ENCODE peak calls at places on chromosomes 2 and 18, in ten cellular contexts. Q is cardiac fibroblast; E is NCI-H1105; I is stimulated activated CD4-positive, alpha-beta T cell treated with anti-CD3 and anti-CD28 coated beads, Interleukin-1b, Interleukin-23, amount 100 ng/mL, for 1 hour; K is HCEC 1CT; O is GM13976; L is activated CD4-positive, alpha-beta T cell treated with anti-CD3 and anti-CD28 coated beads for 48 hours; A is CD8-positive, alpha-beta T cell; T is activated naive CD8-positive, alpha-beta T cell treated with anti-CD3 and anti-CD28 coated beads for 36 hours; M is iris pigment epithelial cell. U is an unnamed sample.

GRCh38 chr2:134466141-134466540 is 212.3 kb downstream of the MGAT5 start:
- DNase-seq in Q (peak), E (peak), I (no peak), K (peak), O (peak), L (peak), A (peak), T (no peak), M (no peak), U (no peak)

GRCh38 chr2:235599596-235600338 is 105.9 kb downstream of the AGAP1 start:
- DNase-seq in Q (no peak), E (peak), I (no peak), K (no peak), O (no peak), L (no peak), A (no peak), T (no peak), M (no peak), U (no peak)

GRCh38 chr2:119483395-119483753 is 40.9 kb downstream of the SCTR start:
- DNase-seq in Q (no peak), E (no peak), I (no peak), K (no peak), O (no peak), L (no peak), A (no peak), T (no peak), M (no peak), U (no peak)

GRCh38 chr2:85011098-85011497 is 40.1 kb downstream of the KCMF1 start:
- DNase-seq in Q (peak), E (no peak), I (no peak), K (peak), O (no peak), L (no peak), A (no peak), T (no peak), M (no peak), U (no peak)

GRCh38 chr18:45167631-45168225 is 447.5 kb upstream of the SLC14A2 start:
- DNase-seq in Q (peak), E (no peak), I (no peak), K (no peak), O (no peak), L (no peak), A (no peak), T (no peak), M (peak), U (no peak)

GRCh38 chr2:39666489-39667141 is 898 bp downstream of the TMEM178A start:
- DNase-seq in Q (peak), E (no peak), I (no peak), K (no peak), O (peak), L (no peak), A (no peak), T (no peak), M (no peak), U (no peak)

GRCh38 chr2:222825031-222825430 is 35.8 kb upstream of the ACSL3 start:
- DNase-seq in Q (no peak), E (no peak), I (no peak), K (no peak), O (no peak), L (no peak), A (no peak), T (no peak), M (no peak), U (no peak)

GRCh38 chr2:239285932-239286230 is 114.9 kb downstream of the HDAC4 start:
- DNase-seq in Q (no peak), E (no peak), I (no peak), K (no peak), O (no peak), L (no peak), A (no peak), T (no peak), M (no peak), U (no peak)

GRCh38 chr2:77807531-77808215 is 285.5 kb upstream of the LRRTM4 start:
- DNase-seq in Q (no peak), E (no peak), I (no peak), K (no peak), O (no peak), L (no peak), A (no peak), T (no peak), M (peak), U (no peak)

GRCh38 chr2:68362069-68362468 is 3.0 kb upstream of the PLEK start:
- DNase-seq in Q (peak), E (peak), I (peak), K (peak), O (peak), L (peak), A (peak), T (peak), M (peak), U (peak)

GRCh38 chr2:73928995-73929394 is 2.3 kb downstream of the DGUOK start:
- DNase-seq in Q (no peak), E (no peak), I (no peak), K (no peak), O (no peak), L (no peak), A (no peak), T (no peak), M (no peak), U (no peak)

GRCh38 chr2:220033546-220033945 is 406.1 kb downstream of the SLC4A3 start:
- DNase-seq in Q (no peak), E (no peak), I (no peak), K (no peak), O (no peak), L (no peak), A (no peak), T (no peak), M (peak), U (no peak)

GRCh38 chr2:100832885-100833284 is 12.9 kb downstream of the NPAS2 start:
- DNase-seq in Q (peak), E (no peak), I (no peak), K (no peak), O (no peak), L (no peak), A (no peak), T (no peak), M (peak), U (no peak)

GRCh38 chr18:64244571-64244970 is 95.7 kb upstream of the LINC00305 start:
- DNase-seq in Q (no peak), E (no peak), I (no peak), K (no peak), O (no peak), L (no peak), A (no peak), T (no peak), M (no peak), U (no peak)

GRCh38 chr2:158753561-158754302 is 41.4 kb upstream of the DAPL1 start:
- DNase-seq in Q (peak), E (peak), I (no peak), K (peak), O (peak), L (peak), A (peak), T (peak), M (peak), U (no peak)

GRCh38 chr2:96344011-96344410 is 8.4 kb downstream of the NCAPH start:
- DNase-seq in Q (peak), E (no peak), I (no peak), K (no peak), O (peak), L (peak), A (peak), T (no peak), M (peak), U (no peak)

GRCh38 chr2:17573085-17573805 is 32.7 kb downstream of the VSNL1 start:
- DNase-seq in Q (peak), E (no peak), I (no peak), K (peak), O (peak), L (no peak), A (no peak), T (no peak), M (peak), U (no peak)

GRCh38 chr2:56117764-56118163 is 66.0 kb upstream of the CCDC85A start:
- DNase-seq in Q (no peak), E (no peak), I (no peak), K (no peak), O (no peak), L (no peak), A (no peak), T (no peak), M (no peak), U (no peak)

GRCh38 chr2:71713581-71714580 is 260.5 kb downstream of the DYSF start:
- DNase-seq in Q (peak), E (no peak), I (no peak), K (peak), O (no peak), L (no peak), A (no peak), T (no peak), M (peak), U (no peak)

GRCh38 chr2:226963528-226963927 is 127.7 kb downstream of the RHBDD1 start:
- DNase-seq in Q (peak), E (no peak), I (no peak), K (peak), O (no peak), L (no peak), A (no peak), T (no peak), M (peak), U (no peak)

GRCh38 chr18:48136544-48137353 is 206.3 kb upstream of the SMAD2 start:
- DNase-seq in Q (no peak), E (no peak), I (no peak), K (no peak), O (peak), L (no peak), A (no peak), T (no peak), M (no peak), U (no peak)

GRCh38 chr18:49081511-49082146 is 130.9 kb upstream of the SMAD7 start:
- DNase-seq in Q (no peak), E (no peak), I (no peak), K (no peak), O (peak), L (no peak), A (no peak), T (no peak), M (no peak), U (no peak)

GRCh38 chr18:23827681-23828080 is 138.4 kb downstream of the LAMA3 start:
- DNase-seq in Q (no peak), E (no peak), I (no peak), K (no peak), O (no peak), L (no peak), A (no peak), T (no peak), M (no peak), U (no peak)

GRCh38 chr2:225458431-225459117 is 59.1 kb downstream of the NYAP2 start:
- DNase-seq in Q (no peak), E (no peak), I (no peak), K (no peak), O (no peak), L (no peak), A (no peak), T (no peak), M (peak), U (no peak)

GRCh38 chr2:98469862-98470544 is 25.3 kb downstream of the INPP4A start:
- DNase-seq in Q (no peak), E (no peak), I (no peak), K (no peak), O (no peak), L (no peak), A (no peak), T (no peak), M (no peak), U (no peak)

GRCh38 chr18:56358608-56359007 is 279.8 kb downstream of the TXNL1 start:
- DNase-seq in Q (peak), E (no peak), I (no peak), K (no peak), O (no peak), L (no peak), A (no peak), T (no peak), M (no peak), U (no peak)